ENCODE peak calls at places on chromosome 12, in eight cellular contexts. B is endodermal cell, U is fibroblast of lung, K is PC-3, G is GM23248, C is ovary, E is psoas muscle, Y is aorta. I is an unnamed sample.
A peak's percentile ranks its signal among the peaks of the same experiment; 100 is the strongest.

GRCh38 chr12:12999276-12999958 is 648 bp downstream of the HEBP1 start:
- DNase-seq in B (no peak), K (peak; percentile 3), Y (no peak), E (no peak), C (no peak), G (peak; percentile 49), U (peak; percentile 23), I (no peak)

GRCh38 chr12:6821674-6822433 is at the start of gene GPR162:
- DNase-seq in Y (peak; percentile 88), K (no peak), C (peak; percentile 70), E (peak; percentile 72), G (peak; percentile 61), U (peak; percentile 65), B (peak; percentile 95), I (no peak)

GRCh38 chr12:65537978-65538377 is 259.5 kb downstream of the MSRB3 start:
- DNase-seq in B (no peak), K (no peak), C (no peak), G (no peak), Y (no peak), E (no peak), U (no peak), I (no peak)

GRCh38 chr12:127176804-127177203 is 1090.2 kb upstream of the TMEM132C start:
- DNase-seq in U (no peak), K (no peak), Y (no peak), C (no peak), G (no peak), E (no peak), B (no peak), I (no peak)

GRCh38 chr12:15800278-15800677 is 11.1 kb upstream of the EPS8 start:
- DNase-seq in C (no peak), U (no peak), Y (no peak), G (no peak), B (no peak), E (no peak), K (no peak), I (no peak)

GRCh38 chr12:97167598-97167997 is 260.5 kb downstream of the NEDD1 start:
- DNase-seq in Y (no peak), C (no peak), G (peak; percentile 13), B (no peak), K (no peak), U (peak; percentile 90), E (no peak), I (no peak)

GRCh38 chr12:109385339-109386078 is 37.8 kb downstream of the MYO1H start:
- DNase-seq in B (peak; percentile 52), U (peak; percentile 40), K (peak; percentile 81), G (peak; percentile 85), E (peak; percentile 61), C (peak; percentile 26), Y (no peak), I (peak; percentile 57)

GRCh38 chr12:2163172-2163927 is 110.6 kb downstream of the CACNA1C start:
- DNase-seq in K (no peak), B (no peak), G (peak; percentile 96), U (peak; percentile 100), Y (peak; percentile 95), E (peak; percentile 91), C (peak; percentile 89), I (no peak)

GRCh38 chr12:118038122-118038521 is 21.6 kb downstream of the RFC5 start:
- DNase-seq in C (no peak), U (no peak), B (peak; percentile 75), Y (no peak), G (no peak), E (no peak), K (no peak), I (no peak)

GRCh38 chr12:127101086-127101485 is 1165.9 kb upstream of the TMEM132C start:
- DNase-seq in Y (no peak), B (no peak), K (no peak), E (no peak), U (no peak), C (no peak), G (no peak), I (no peak)

GRCh38 chr12:53737951-53738833 is 10.9 kb upstream of the CALCOCO1 start:
- DNase-seq in C (no peak), U (no peak), Y (no peak), B (peak; percentile 94), K (no peak), G (no peak), E (no peak), I (no peak)

GRCh38 chr12:19154696-19155095 is 25.2 kb downstream of the PLEKHA5 start:
- DNase-seq in B (no peak), G (peak; percentile 18), E (no peak), K (no peak), Y (no peak), C (no peak), U (no peak), I (no peak)

GRCh38 chr12:132328282-132329029 is 933 bp downstream of the GALNT9 start:
- DNase-seq in B (no peak), G (no peak), Y (no peak), C (no peak), K (no peak), U (no peak), E (peak; percentile 12), I (no peak)

GRCh38 chr12:132325733-132326130 is 3.7 kb downstream of the GALNT9 start:
- DNase-seq in K (no peak), E (peak; percentile 23), Y (no peak), U (no peak), B (no peak), C (no peak), G (no peak), I (no peak)

GRCh38 chr12:132326646-132327045 is 2.7 kb downstream of the GALNT9 start:
- DNase-seq in C (no peak), B (no peak), K (no peak), U (no peak), E (peak; percentile 16), G (no peak), Y (no peak), I (no peak)

GRCh38 chr12:132329036-132329738 is at the start of gene GALNT9:
- DNase-seq in U (peak; percentile 23), B (peak; percentile 92), C (peak; percentile 45), E (no peak), Y (no peak), G (peak; percentile 53), K (no peak), I (no peak)

DNA sequence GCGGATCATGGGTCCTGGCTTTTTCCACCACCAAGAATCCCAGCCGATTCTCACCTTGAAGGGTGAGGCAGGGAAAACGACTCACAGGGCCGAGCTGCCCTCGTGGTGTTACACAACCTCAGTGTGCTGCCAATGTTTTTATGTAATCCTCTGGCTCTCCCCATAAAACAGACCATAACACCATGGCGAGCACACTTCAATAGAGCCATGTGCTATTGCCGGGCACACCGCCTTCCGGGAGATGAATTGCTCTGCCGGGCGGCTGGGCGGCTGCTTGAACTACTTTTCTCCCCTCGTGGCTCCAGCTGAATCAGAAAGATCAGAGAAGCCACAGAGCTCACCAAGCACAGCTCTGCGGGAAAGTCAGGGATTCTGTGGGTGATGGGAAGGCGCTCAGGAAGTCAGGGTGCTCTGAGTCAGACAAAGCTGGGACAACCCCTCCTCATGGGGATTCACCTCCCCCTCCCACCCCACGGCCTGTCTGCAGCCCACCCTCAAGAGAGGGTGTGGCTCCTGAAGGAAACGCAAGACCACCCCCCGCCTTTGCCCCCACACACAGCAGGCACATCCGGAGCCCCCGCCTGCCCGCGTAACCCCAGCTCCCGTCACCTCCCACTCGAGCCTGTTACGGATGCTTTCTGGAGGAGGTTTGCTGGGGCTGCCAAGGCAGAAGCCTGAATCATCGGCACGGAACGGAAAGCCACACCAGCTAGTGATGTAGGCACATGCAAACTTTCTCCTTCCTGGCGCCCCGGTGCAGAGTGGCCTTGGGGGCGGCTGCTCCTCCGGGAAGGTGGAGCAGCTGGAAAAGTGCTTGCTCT is 1.8 kb downstream of the GALNT9 start:
- DNase-seq in G (peak; percentile 98), E (peak; percentile 59), C (peak; percentile 62), Y (no peak), B (no peak), U (peak; percentile 90), K (peak; percentile 82), I (peak; percentile 27)
- H3K27me3 ChIP-seq in G (peaks cover 31% of the 10 kb centered on the region), E (peaks cover 84% of the 10 kb centered on the region), C (no peaks in the 10 kb centered on the region), Y (no peaks in the 10 kb centered on the region), B (no peaks in the 10 kb centered on the region), U (no peaks in the 10 kb centered on the region), K (peaks cover 45% of the 10 kb centered on the region), I (peaks cover 23% of the 10 kb centered on the region)

DNA sequence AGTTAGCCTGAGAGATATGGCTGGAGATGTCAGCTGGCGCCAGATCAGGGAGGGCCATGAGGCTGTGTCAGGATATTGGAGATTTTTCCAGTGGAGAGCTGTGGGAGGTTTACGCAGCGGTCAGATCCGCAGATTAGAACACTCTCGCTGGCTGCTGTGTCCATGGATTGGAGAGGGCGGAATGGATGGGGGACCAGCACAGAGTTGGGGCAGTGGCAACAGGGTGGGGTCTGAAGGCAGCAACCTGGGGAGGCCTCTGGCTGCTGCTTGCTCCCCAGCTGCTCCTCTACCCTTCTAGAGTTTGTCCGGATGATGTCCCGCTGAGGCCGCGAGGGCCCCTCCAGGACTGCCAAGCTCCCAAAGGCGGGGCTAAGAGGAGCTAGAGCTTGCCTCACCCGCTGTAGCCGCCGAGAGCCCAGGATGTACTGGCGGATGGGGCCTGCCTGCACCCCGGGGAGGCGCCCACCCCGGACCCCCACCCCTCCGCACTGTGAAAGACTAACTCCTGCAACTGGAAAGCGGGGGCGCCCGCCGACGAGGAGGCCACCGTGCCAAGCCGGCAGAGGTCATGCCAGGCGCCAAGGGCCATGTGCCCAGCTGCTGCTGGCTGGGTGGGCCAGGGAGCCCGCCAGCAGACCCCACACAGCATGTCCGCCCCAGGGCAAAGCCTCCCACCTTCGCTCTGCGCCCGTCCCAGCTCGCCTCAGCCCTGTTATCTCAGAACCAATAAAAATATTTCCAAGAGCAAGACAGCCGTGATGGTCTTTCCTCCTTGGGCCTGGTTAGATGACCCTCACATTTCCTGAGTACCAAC is 20.2 kb upstream of the MLEC start:
- DNase-seq in U (no peak), E (no peak), Y (no peak), K (no peak), B (no peak), C (no peak), G (no peak), I (no peak)
- H3K27ac ChIP-seq in U (no peak overlapping the region), E (no peak overlapping the region), Y (no peak overlapping the region), K (no peak overlapping the region), B (no peak overlapping the region), C (no peak overlapping the region), G (no peak overlapping the region), I (no peak overlapping the region)

DNA sequence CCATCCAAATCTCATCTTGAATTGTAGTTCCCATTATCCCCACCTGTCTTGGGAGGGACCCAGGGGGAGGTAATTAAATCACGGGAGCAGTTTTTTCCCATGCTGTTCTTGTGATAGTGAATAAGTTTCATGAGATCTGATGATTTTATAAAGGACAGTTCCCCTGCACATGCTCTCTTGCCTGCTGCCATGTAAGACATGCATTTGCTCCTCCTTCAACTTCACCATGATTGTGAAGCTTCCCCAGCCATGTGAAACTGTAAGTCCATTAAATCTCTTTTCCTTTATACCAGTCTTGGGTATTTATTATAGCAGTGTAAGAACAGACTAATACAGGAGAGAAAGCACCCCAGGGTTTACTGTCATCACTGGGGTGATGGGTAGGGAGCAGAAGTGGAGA is 220.4 kb upstream of the NUDT4 start:
- DNase-seq in B (no peak), Y (no peak), U (no peak), E (no peak), C (no peak), K (no peak), G (no peak), I (no peak)
- H3K4me1 ChIP-seq in B (no peaks in the 10 kb centered on the region), Y (no peaks in the 10 kb centered on the region), U (no peaks in the 10 kb centered on the region), E (peaks cover 6% of the 10 kb centered on the region), C (peaks cover 1% of the 10 kb centered on the region), K (peaks cover 5% of the 10 kb centered on the region), G (no peaks in the 10 kb centered on the region), I (no peaks in the 10 kb centered on the region)

DNA sequence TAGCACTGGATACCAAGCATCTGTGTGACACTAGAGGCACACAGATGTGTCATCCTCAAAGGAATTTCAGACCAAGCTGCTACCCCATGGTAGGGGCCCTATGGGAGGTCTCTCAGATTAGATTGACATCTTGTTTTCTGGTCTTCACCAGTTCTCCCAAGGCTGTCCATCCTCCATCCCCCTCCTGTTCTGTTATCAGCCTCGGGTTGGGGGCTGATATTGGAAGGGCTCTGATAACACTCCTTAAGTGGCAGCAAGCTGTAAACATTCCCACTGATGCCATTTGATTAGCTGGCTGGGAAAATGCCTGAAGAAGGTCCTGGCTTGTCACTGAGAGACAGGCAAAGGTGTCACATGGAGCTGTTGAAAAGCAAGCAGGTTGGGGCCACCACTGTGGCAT is 185.9 kb upstream of the RBM19 start:
- DNase-seq in C (no peak), E (no peak), G (no peak), B (peak; percentile 88), K (no peak), U (no peak), Y (no peak), I (no peak)
- H3K27me3 ChIP-seq in C (no peaks in the 10 kb centered on the region), E (no peaks in the 10 kb centered on the region), G (peaks cover 22% of the 10 kb centered on the region), B (peaks cover 46% of the 10 kb centered on the region), K (peaks cover 15% of the 10 kb centered on the region), U (no peaks in the 10 kb centered on the region), Y (no peaks in the 10 kb centered on the region), I (no peaks in the 10 kb centered on the region)

I was measured in foreskin keratinocyte.